ENCODE peak calls at places on chromosomes 16 and 17, in four cellular contexts. P, A, I and Q are unnamed samples.

GRCh38 chr16:557463-558297 is 2.5 kb upstream of the PRR35 start:
- DNase-seq in P (no peak), A (no peak), I (no peak), Q (no peak)

GRCh38 chr16:50683689-50684374 is 2.7 kb upstream of the SNX20 start:
- DNase-seq in P (no peak), A (no peak), I (no peak), Q (no peak)

GRCh38 chr17:61335845-61336655 is 63.6 kb upstream of the TBX2 start:
- DNase-seq in P (no peak), A (no peak), I (peak; percentile 29), Q (peak; percentile 64)

GRCh38 chr17:31155208-31155810 is 60.5 kb downstream of the NF1 start:
- DNase-seq in P (no peak), A (peak; percentile 51), I (no peak), Q (no peak)

GRCh38 chr17:58338907-58339774 is 10.5 kb upstream of the TSPOAP1 start:
- DNase-seq in P (peak; percentile 60), A (peak; percentile 70), I (no peak), Q (peak; percentile 63)

GRCh38 chr17:44919411-44919810 is 4.1 kb upstream of the GFAP start:
- DNase-seq in P (no peak), A (no peak), I (no peak), Q (no peak)

GRCh38 chr17:72393553-72393952 is 272.7 kb downstream of the SOX9 start:
- DNase-seq in P (no peak), A (peak; percentile 85), I (no peak), Q (no peak)

GRCh38 chr17:61389670-61390478 is 9.8 kb upstream of the TBX2 start:
- DNase-seq in P (no peak), A (peak; percentile 59), I (peak; percentile 68), Q (peak; percentile 79)

GRCh38 chr17:46099865-46100264 is 93.4 kb downstream of the KANSL1 start:
- DNase-seq in P (no peak), A (no peak), I (no peak), Q (no peak)

GRCh38 chr17:19301973-19302372 is 60.5 kb downstream of the B9D1 start:
- DNase-seq in P (no peak), A (no peak), I (no peak), Q (peak; percentile 1)

GRCh38 chr16:52515068-52515671 is 31.8 kb downstream of the TOX3 start:
- DNase-seq in P (no peak), A (peak; percentile 4), I (no peak), Q (no peak)

GRCh38 chr16:30382398-30383015 is at the start of gene SEPTIN1:
- DNase-seq in P (no peak), A (no peak), I (no peak), Q (no peak)

GRCh38 chr16:67165121-67166034 is 833 bp downstream of the HSF4 start:
- DNase-seq in P (no peak), A (peak; percentile 45), I (no peak), Q (peak; percentile 53)

GRCh38 chr17:19933221-19933620 is 44.4 kb downstream of the AKAP10 start:
- DNase-seq in P (no peak), A (no peak), I (no peak), Q (no peak)

GRCh38 chr16:82628741-82629140 is 2.0 kb downstream of the CDH13 start:
- DNase-seq in P (no peak), A (no peak), I (no peak), Q (no peak)

DNA sequence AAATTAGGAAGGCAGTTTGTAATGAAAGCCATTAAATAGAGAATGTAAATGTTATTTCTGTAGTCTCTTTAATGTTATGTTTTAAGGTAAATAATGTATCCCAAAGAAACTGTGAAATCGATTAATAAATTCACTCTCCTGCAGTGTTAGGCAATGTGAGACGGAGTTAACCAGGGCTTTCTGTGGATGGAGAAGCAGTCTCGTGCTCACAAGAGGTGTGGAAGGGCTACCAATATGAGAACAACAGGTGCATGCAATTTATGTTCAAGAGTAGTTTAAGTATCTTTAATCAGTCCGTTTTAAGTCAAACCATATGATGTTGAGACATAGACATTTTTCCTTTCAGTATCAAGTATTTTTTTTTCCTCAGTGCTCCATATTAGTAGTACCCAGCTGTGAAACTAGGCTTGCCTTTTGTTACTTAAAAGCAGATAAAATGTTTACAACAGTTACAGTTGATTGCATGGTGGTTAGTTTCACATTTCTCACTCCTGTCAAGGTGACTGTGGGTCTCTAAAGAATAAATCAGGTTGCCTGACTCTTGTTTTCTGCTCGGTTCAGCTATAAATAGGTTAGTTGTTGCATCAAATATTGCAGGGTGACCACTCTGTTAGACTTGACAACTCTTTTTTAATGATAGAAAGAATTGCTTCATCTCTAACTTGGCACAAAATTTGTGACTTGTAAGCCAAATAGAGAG is 54.4 kb downstream of the COX10 start:
- DNase-seq in P (no peak), A (no peak), I (no peak), Q (no peak)
- H3K4me3 ChIP-seq in P (no peak overlapping the region), A (no peak overlapping the region), I (no peak overlapping the region), Q (no peak overlapping the region)

GRCh38 chr17:55723488-55723848 is 804 bp upstream of the TMEM100 start:
- DNase-seq in P (no peak), A (no peak), I (no peak), Q (no peak)

GRCh38 chr17:55722742-55723487 is at the start of gene TMEM100:
- DNase-seq in P (no peak), A (peak; percentile 90), I (no peak), Q (peak; percentile 49)

GRCh38 chr17:55717898-55718735 is 4.5 kb downstream of the TMEM100 start:
- DNase-seq in P (peak; percentile 75), A (peak; percentile 78), I (peak; percentile 51), Q (peak; percentile 65)

GRCh38 chr17:55720917-55721836 is 1.5 kb downstream of the TMEM100 start:
- DNase-seq in P (no peak), A (no peak), I (no peak), Q (no peak)

GRCh38 chr17:55722016-55722706 is 503 bp downstream of the TMEM100 start:
- DNase-seq in P (no peak), A (peak; percentile 57), I (no peak), Q (no peak)
- H3K27ac ChIP-seq in P (peak overlapping the region; percentile 64), A (peak overlapping the region; percentile 48), I (no peak overlapping the region), Q (peak overlapping the region; percentile 43)

GRCh38 chr17:79843475-79843916 is 4.3 kb upstream of the CBX4 start:
- DNase-seq in P (no peak), A (peak; percentile 45), I (peak; percentile 29), Q (no peak)
- H3K4me3 ChIP-seq in P (peak overlapping the region; percentile 82), A (peak overlapping the region; percentile 77), I (peak overlapping the region; percentile 71), Q (peak overlapping the region; percentile 69)

GRCh38 chr17:2706911-2707510 is 4.6 kb downstream of the CLUH start:
- DNase-seq in P (no peak), A (no peak), I (no peak), Q (no peak)

GRCh38 chr17:2705888-2706795 is 5.4 kb downstream of the CLUH start:
- DNase-seq in P (no peak), A (no peak), I (no peak), Q (peak; percentile 65)

GRCh38 chr17:2709173-2709661 is 2.3 kb downstream of the CLUH start:
- DNase-seq in P (no peak), A (peak; percentile 54), I (no peak), Q (no peak)

GRCh38 chr17:2708585-2709172 is 2.9 kb downstream of the CLUH start:
- DNase-seq in P (no peak), A (no peak), I (no peak), Q (no peak)

GRCh38 chr17:2707721-2708584 is 3.6 kb downstream of the CLUH start:
- DNase-seq in P (peak; percentile 84), A (peak; percentile 40), I (peak; percentile 83), Q (peak; percentile 86)
- H3K27ac ChIP-seq in P (peak overlapping the region; percentile 97), A (no peak overlapping the region), I (peak overlapping the region; percentile 89), Q (peak overlapping the region; percentile 87)

GRCh38 chr17:65594585-65594940 is 33.1 kb upstream of the AXIN2 start:
- DNase-seq in P (no peak), A (peak; percentile 65), I (no peak), Q (no peak)
- H3K4me3 ChIP-seq in P (peak overlapping the region; percentile 46), A (peak overlapping the region; percentile 61), I (no peak overlapping the region), Q (peak overlapping the region; percentile 7)